ENCODE peak calls at places on chromosomes 12 and 14, in seven cellular contexts. One of them, this sample, is unnamed.

GRCh38 chr14:104299993-104300761 is 161.8 kb downstream of the KIF26A start:
- DNase-seq in Calu3: no peak
- DNase-seq in OCI-LY7: no peak
- DNase-seq in HCT116: no peak
- DNase-seq in foreskin keratinocyte: no peak
- DNase-seq in stomach: peak; percentile 62
- DNase-seq in right lobe of liver: peak; percentile 24
- DNase-seq in this sample: no peak

GRCh38 chr14:33669111-33669510 is 281.8 kb downstream of the EGLN3 start:
- DNase-seq in stomach: no peak
- DNase-seq in right lobe of liver: no peak
- DNase-seq in Calu3: no peak
- DNase-seq in OCI-LY7: no peak
- DNase-seq in foreskin keratinocyte: no peak
- DNase-seq in HCT116: no peak
- DNase-seq in this sample: no peak

GRCh38 chr14:30211326-30211725 is 283.7 kb upstream of the PRKD1 start:
- DNase-seq in right lobe of liver: no peak
- DNase-seq in stomach: no peak
- DNase-seq in foreskin keratinocyte: no peak
- DNase-seq in Calu3: no peak
- DNase-seq in HCT116: no peak
- DNase-seq in OCI-LY7: no peak
- DNase-seq in this sample: no peak

GRCh38 chr14:22344673-22345072 is 244.4 kb downstream of the DAD1 start:
- DNase-seq in OCI-LY7: no peak
- DNase-seq in Calu3: no peak
- DNase-seq in HCT116: no peak
- DNase-seq in right lobe of liver: no peak
- DNase-seq in stomach: no peak
- DNase-seq in foreskin keratinocyte: no peak
- DNase-seq in this sample: no peak

GRCh38 chr12:43104524-43104923 is 447.5 kb downstream of the ADAMTS20 start:
- DNase-seq in OCI-LY7: no peak
- DNase-seq in stomach: no peak
- DNase-seq in Calu3: no peak
- DNase-seq in right lobe of liver: no peak
- DNase-seq in HCT116: no peak
- DNase-seq in foreskin keratinocyte: no peak
- DNase-seq in this sample: no peak

GRCh38 chr14:105465209-105466031 is 9.2 kb upstream of the CRIP2 start:
- DNase-seq in HCT116: no peak
- DNase-seq in OCI-LY7: no peak
- DNase-seq in Calu3: no peak
- DNase-seq in stomach: no peak
- DNase-seq in right lobe of liver: no peak
- DNase-seq in foreskin keratinocyte: no peak
- DNase-seq in this sample: no peak

GRCh38 chr14:104650981-104651875 is 38.2 kb upstream of the INF2 start:
- DNase-seq in Calu3: no peak
- DNase-seq in right lobe of liver: no peak
- DNase-seq in HCT116: no peak
- DNase-seq in foreskin keratinocyte: no peak
- DNase-seq in OCI-LY7: no peak
- DNase-seq in stomach: no peak
- DNase-seq in this sample: no peak

GRCh38 chr14:36028218-36028617 is 148.3 kb downstream of the PTCSC3 start:
- DNase-seq in foreskin keratinocyte: no peak
- DNase-seq in HCT116: no peak
- DNase-seq in right lobe of liver: no peak
- DNase-seq in stomach: no peak
- DNase-seq in Calu3: no peak
- DNase-seq in OCI-LY7: peak; percentile 19
- DNase-seq in this sample: no peak

GRCh38 chr14:75254381-75254821 is 24.2 kb upstream of the FOS start:
- DNase-seq in right lobe of liver: peak; percentile 67
- DNase-seq in stomach: peak; percentile 77
- DNase-seq in OCI-LY7: no peak
- DNase-seq in Calu3: peak; percentile 56
- DNase-seq in HCT116: no peak
- DNase-seq in foreskin keratinocyte: peak; percentile 94
- DNase-seq in this sample: no peak

GRCh38 chr12:50638482-50638880 is 125.4 kb upstream of the ATF1 start:
- DNase-seq in Calu3: no peak
- DNase-seq in HCT116: no peak
- DNase-seq in right lobe of liver: no peak
- DNase-seq in foreskin keratinocyte: no peak
- DNase-seq in OCI-LY7: no peak
- DNase-seq in stomach: no peak
- DNase-seq in this sample: no peak

GRCh38 chr12:132812631-132813305 is 15.9 kb downstream of the GOLGA3 start:
- DNase-seq in OCI-LY7: no peak
- DNase-seq in right lobe of liver: no peak
- DNase-seq in foreskin keratinocyte: no peak
- DNase-seq in stomach: no peak
- DNase-seq in Calu3: no peak
- DNase-seq in HCT116: no peak
- DNase-seq in this sample: no peak

GRCh38 chr14:56868660-56869059 is 58.4 kb upstream of the OTX2 start:
- DNase-seq in right lobe of liver: no peak
- DNase-seq in OCI-LY7: no peak
- DNase-seq in Calu3: no peak
- DNase-seq in foreskin keratinocyte: no peak
- DNase-seq in stomach: no peak
- DNase-seq in HCT116: no peak
- DNase-seq in this sample: no peak

GRCh38 chr12:127640181-127640886 is 626.6 kb upstream of the TMEM132C start:
- DNase-seq in HCT116: no peak
- DNase-seq in Calu3: no peak
- DNase-seq in OCI-LY7: no peak
- DNase-seq in right lobe of liver: no peak
- DNase-seq in foreskin keratinocyte: no peak
- DNase-seq in stomach: no peak
- DNase-seq in this sample: no peak

GRCh38 chr14:105421723-105422615 is 2.3 kb downstream of the MTA1 start:
- DNase-seq in OCI-LY7: no peak
- DNase-seq in stomach: no peak
- DNase-seq in right lobe of liver: no peak
- DNase-seq in Calu3: no peak
- DNase-seq in foreskin keratinocyte: no peak
- DNase-seq in HCT116: no peak
- DNase-seq in this sample: no peak

GRCh38 chr14:64726585-64726890 is 22.3 kb downstream of the PLEKHG3 start:
- DNase-seq in stomach: peak; percentile 62
- DNase-seq in foreskin keratinocyte: peak; percentile 91
- DNase-seq in Calu3: peak; percentile 88
- DNase-seq in OCI-LY7: no peak
- DNase-seq in HCT116: peak; percentile 66
- DNase-seq in right lobe of liver: peak; percentile 63
- DNase-seq in this sample: no peak

GRCh38 chr14:22824711-22825359 is 4.9 kb upstream of the MRPL52 start:
- DNase-seq in stomach: no peak
- DNase-seq in OCI-LY7: peak; percentile 76
- DNase-seq in HCT116: peak; percentile 53
- DNase-seq in right lobe of liver: no peak
- DNase-seq in foreskin keratinocyte: peak; percentile 81
- DNase-seq in Calu3: peak; percentile 30
- DNase-seq in this sample: no peak

GRCh38 chr12:52615208-52615868 is 3.0 kb downstream of the KRT73 start:
- DNase-seq in right lobe of liver: no peak
- DNase-seq in Calu3: no peak
- DNase-seq in HCT116: no peak
- DNase-seq in foreskin keratinocyte: no peak
- DNase-seq in OCI-LY7: no peak
- DNase-seq in stomach: no peak
- DNase-seq in this sample: no peak

DNA sequence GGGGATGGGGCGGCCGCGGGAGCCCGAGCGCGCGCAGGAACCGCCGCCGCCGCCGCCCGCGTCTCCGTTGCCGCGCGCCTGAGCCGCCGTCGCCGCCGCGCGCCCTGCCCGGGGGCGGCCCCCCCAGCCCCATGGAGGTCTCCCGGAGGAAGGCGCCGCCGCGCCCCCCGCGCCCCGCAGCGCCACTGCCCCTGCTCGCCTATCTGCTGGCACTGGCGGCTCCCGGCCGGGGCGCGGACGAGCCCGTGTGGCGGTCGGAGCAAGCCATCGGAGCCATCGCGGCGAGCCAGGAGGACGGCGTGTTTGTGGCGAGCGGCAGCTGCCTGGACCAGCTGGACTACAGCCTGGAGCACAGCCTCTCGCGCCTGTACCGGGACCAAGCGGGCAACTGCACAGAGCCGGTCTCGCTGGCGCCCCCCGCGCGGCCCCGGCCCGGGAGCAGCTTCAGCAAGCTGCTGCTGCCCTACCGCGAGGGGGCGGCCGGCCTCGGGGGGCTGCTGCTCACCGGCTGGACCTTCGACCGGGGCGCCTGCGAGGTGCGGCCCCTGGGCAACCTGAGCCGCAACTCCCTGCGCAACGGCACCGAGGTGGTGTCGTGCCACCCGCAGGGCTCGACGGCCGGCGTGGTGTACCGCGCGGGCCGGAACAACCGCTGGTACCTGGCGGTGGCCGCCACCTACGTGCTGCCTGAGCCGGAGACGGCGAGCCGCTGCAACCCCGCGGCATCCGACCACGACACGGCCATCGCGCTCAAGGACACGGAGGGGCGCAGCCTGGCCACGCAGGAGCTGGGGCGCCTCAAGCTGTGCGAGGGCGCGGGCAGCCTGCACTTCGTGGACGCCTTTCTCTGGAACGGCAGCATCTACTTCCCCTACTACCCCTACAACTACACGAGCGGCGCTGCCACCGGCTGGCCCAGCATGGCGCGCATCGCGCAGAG is 734 bp downstream of the PLXNC1 start:
- DNase-seq in Calu3: peak; percentile 50
- DNase-seq in HCT116: no peak
- DNase-seq in OCI-LY7: peak; percentile 69
- DNase-seq in stomach: peak; percentile 33
- DNase-seq in right lobe of liver: peak; percentile 83
- DNase-seq in foreskin keratinocyte: no peak
- DNase-seq in this sample: no peak
- TF ChIP-seq CTCF in Calu3: peak; percentile 36
- TF ChIP-seq CTCF in HCT116: no peak
- TF ChIP-seq CTCF in OCI-LY7: peak; percentile 75
- TF ChIP-seq CTCF in stomach: no peak
- TF ChIP-seq CTCF in right lobe of liver: peak; percentile 40
- TF ChIP-seq CTCF in foreskin keratinocyte: peak; percentile 32
- TF ChIP-seq CTCF in this sample: peak; percentile 1

GRCh38 chr12:108455706-108456105 is 59.4 kb upstream of the FICD start:
- DNase-seq in stomach: no peak
- DNase-seq in right lobe of liver: no peak
- DNase-seq in HCT116: no peak
- DNase-seq in OCI-LY7: no peak
- DNase-seq in Calu3: no peak
- DNase-seq in foreskin keratinocyte: no peak
- DNase-seq in this sample: no peak

GRCh38 chr12:108457734-108458361 is 57.2 kb upstream of the FICD start:
- DNase-seq in OCI-LY7: no peak
- DNase-seq in HCT116: no peak
- DNase-seq in Calu3: no peak
- DNase-seq in stomach: no peak
- DNase-seq in foreskin keratinocyte: no peak
- DNase-seq in right lobe of liver: no peak
- DNase-seq in this sample: no peak

GRCh38 chr12:108454539-108455139 is 60.4 kb upstream of the FICD start:
- DNase-seq in OCI-LY7: no peak
- DNase-seq in right lobe of liver: no peak
- DNase-seq in HCT116: no peak
- DNase-seq in stomach: no peak
- DNase-seq in foreskin keratinocyte: no peak
- DNase-seq in Calu3: no peak
- DNase-seq in this sample: no peak

GRCh38 chr12:108459106-108459505 is 56.0 kb upstream of the FICD start:
- DNase-seq in foreskin keratinocyte: no peak
- DNase-seq in Calu3: no peak
- DNase-seq in HCT116: no peak
- DNase-seq in OCI-LY7: no peak
- DNase-seq in stomach: no peak
- DNase-seq in right lobe of liver: no peak
- DNase-seq in this sample: no peak

DNA sequence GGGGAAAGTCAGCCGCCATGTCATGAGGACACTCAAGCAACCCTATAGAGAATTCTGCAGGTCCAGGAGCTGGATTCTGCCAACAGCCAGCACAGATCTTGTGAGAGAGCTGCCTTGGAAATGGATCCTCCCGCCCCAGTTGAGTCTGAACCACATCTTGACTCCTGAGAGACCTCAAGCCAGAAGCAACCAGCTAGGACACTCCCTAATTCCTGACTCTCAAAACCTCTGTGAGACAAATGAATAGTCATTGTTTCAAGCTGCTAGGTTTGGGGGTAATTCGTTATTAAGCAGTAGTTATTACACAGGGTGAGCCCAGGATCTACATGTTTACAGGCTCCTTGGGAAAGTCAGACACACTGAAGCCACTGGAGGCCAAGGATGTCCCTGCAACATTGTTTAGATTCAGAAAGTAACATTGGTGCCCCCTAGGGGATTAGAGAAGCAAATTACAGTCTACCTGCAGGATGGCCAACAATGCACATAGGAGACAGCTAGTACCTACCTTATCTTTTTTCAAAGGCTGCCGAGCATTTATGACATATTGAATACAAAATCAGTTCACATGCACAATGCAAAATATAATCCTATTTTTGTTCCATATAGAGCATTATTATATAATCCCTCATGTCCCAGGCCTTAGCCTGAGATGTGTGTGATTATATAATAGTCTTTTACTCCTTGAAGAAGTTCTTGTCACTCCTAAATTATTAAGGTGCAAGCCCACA is 57.9 kb upstream of the FICD start:
- DNase-seq in stomach: no peak
- DNase-seq in Calu3: peak; percentile 12
- DNase-seq in right lobe of liver: no peak
- DNase-seq in HCT116: peak; percentile 33
- DNase-seq in foreskin keratinocyte: peak; percentile 18
- DNase-seq in OCI-LY7: peak; percentile 65
- DNase-seq in this sample: peak; percentile 34
- TF ChIP-seq CTCF in stomach: no peak
- TF ChIP-seq CTCF in Calu3: peak; percentile 50
- TF ChIP-seq CTCF in right lobe of liver: peak; percentile 47
- TF ChIP-seq CTCF in HCT116: peak; percentile 70
- TF ChIP-seq CTCF in foreskin keratinocyte: peak; percentile 74
- TF ChIP-seq CTCF in OCI-LY7: peak; percentile 88
- TF ChIP-seq CTCF in this sample: peak; percentile 72

GRCh38 chr14:100827751-100828447 is 2.0 kb downstream of the MEG3 start:
- DNase-seq in foreskin keratinocyte: no peak
- DNase-seq in right lobe of liver: no peak
- DNase-seq in OCI-LY7: no peak
- DNase-seq in stomach: no peak
- DNase-seq in HCT116: no peak
- DNase-seq in Calu3: no peak
- DNase-seq in this sample: peak; percentile 71
- TF ChIP-seq CTCF in foreskin keratinocyte: peak; percentile 71
- TF ChIP-seq CTCF in right lobe of liver: peak; percentile 43
- TF ChIP-seq CTCF in OCI-LY7: no peak
- TF ChIP-seq CTCF in stomach: no peak
- TF ChIP-seq CTCF in HCT116: no peak
- TF ChIP-seq CTCF in Calu3: no peak
- TF ChIP-seq CTCF in this sample: peak; percentile 55

GRCh38 chr12:87185367-87185766 is 843.8 kb downstream of the C12orf50 start:
- DNase-seq in right lobe of liver: no peak
- DNase-seq in Calu3: no peak
- DNase-seq in OCI-LY7: no peak
- DNase-seq in HCT116: no peak
- DNase-seq in stomach: no peak
- DNase-seq in foreskin keratinocyte: no peak
- DNase-seq in this sample: no peak
- TF ChIP-seq CTCF in right lobe of liver: no peak
- TF ChIP-seq CTCF in Calu3: no peak
- TF ChIP-seq CTCF in OCI-LY7: no peak
- TF ChIP-seq CTCF in HCT116: no peak
- TF ChIP-seq CTCF in stomach: no peak
- TF ChIP-seq CTCF in foreskin keratinocyte: no peak
- TF ChIP-seq CTCF in this sample: no peak

GRCh38 chr12:62934799-62935674 is at the start of gene PPM1H:
- DNase-seq in stomach: peak; percentile 90
- DNase-seq in Calu3: peak; percentile 99
- DNase-seq in HCT116: peak; percentile 68
- DNase-seq in OCI-LY7: peak; percentile 78
- DNase-seq in foreskin keratinocyte: no peak
- DNase-seq in right lobe of liver: peak; percentile 94
- DNase-seq in this sample: no peak
- TF ChIP-seq CTCF in stomach: peak; percentile 91
- TF ChIP-seq CTCF in Calu3: peak; percentile 93
- TF ChIP-seq CTCF in HCT116: peak; percentile 69
- TF ChIP-seq CTCF in OCI-LY7: peak; percentile 76
- TF ChIP-seq CTCF in foreskin keratinocyte: peak; percentile 28
- TF ChIP-seq CTCF in right lobe of liver: peak; percentile 59
- TF ChIP-seq CTCF in this sample: peak; percentile 26

This sample was measured in AG09319.